ENCODE peak calls at places on chromosome 9, in five cellular contexts. O, Y, A, R and P are unnamed samples. For H3K9me3, the result is how much of the 10 kb centered on the place peaks cover.

GRCh38 chr9:127177682-127178265 is 55.3 kb upstream of the ANGPTL2 start:
- DNase-seq in R (no peak), O (no peak), Y (peak), A (no peak), P (peak)

GRCh38 chr9:116928884-116929283 is 241.8 kb downstream of the TRIM32 start:
- DNase-seq in Y (no peak), O (no peak), R (no peak), A (no peak), P (no peak)

GRCh38 chr9:21744874-21745273 is 57.6 kb upstream of the MTAP start:
- DNase-seq in A (no peak), O (no peak), R (peak), Y (no peak), P (no peak)

GRCh38 chr9:5582835-5583195 is 46.1 kb upstream of the RIC1 start:
- DNase-seq in A (no peak), Y (no peak), R (no peak), O (no peak), P (no peak)

GRCh38 chr9:96566401-96567202 is 53.0 kb downstream of the CDC14B start:
- DNase-seq in Y (peak), R (peak), O (peak), A (peak), P (peak)

GRCh38 chr9:21028476-21028875 is 3.0 kb downstream of the HACD4 start:
- DNase-seq in O (no peak), Y (no peak), R (no peak), A (no peak), P (no peak)

GRCh38 chr9:130895481-130896232 is 955 bp downstream of the QRFP start:
- DNase-seq in R (no peak), A (no peak), O (no peak), Y (no peak), P (no peak)

GRCh38 chr9:79686381-79687130 is 114.8 kb downstream of the TLE4 start:
- DNase-seq in A (no peak), R (no peak), O (no peak), Y (no peak), P (no peak)

DNA sequence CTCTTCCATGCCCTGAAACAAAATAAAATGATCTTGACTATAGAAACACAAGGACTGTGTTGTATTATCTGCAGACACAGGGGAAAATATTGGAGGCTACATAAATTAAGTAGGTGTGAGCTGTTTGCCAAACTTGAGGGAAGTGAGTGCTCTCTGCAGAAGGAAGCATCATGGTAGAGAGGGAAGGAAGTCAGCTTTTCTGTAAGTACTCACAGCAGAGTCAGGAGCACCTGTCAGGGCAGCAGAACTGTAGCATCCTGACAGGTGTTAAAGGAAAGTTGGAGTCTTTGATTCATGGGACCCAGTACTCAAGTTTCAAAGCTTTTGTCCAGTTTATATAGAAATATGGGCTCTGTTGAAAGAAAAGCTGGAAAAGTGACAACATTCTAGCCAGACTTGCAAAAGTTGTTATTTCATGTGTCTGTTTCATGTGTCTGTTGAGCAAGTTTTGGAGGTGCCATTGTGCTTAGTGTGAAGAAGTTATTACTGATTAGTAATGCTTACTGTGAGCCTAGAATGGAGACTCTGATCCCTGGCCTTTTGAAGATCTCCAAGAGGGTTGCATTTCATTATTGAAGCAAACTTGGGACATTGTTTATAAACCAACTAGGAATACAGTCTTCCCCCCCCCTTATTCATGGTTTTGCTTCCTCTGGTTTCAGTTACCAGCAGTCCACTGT is 194.7 kb downstream of the SPATA31D1 start:
- DNase-seq in Y (no peak), O (no peak), A (no peak), R (no peak), P (no peak)
- H3K9me3 ChIP-seq in Y (under half), O (under half), A (under half), R (under half), P (under half)

DNA sequence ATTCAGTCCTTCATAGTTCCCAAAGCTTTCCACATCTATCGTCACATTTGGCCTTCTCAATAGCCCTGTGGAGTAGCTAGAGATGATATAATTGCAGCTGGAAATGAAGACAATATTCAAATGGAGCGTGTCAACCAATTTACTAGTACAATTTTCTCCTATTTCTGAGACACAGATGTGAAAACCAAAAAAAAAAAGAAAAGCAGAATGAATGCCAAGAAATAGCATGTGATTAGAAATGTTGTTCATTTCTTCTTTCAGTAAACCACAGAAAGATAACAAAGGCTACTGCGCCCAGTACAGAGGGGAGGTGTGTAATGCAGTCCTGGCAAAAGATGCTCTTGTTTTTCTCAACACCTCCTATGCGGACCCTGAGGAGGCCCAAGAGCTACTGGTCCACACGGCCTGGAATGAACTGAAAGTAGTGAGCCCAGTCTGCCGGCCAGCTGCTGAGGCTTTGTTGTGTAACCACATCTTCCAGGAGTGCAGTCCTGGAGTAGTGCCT is 99.0 kb downstream of the MUSK start:
- DNase-seq in O (no peak), A (no peak), R (no peak), Y (no peak), P (no peak)
- H3K4me3 ChIP-seq in O (no peak), A (no peak), R (no peak), Y (no peak), P (no peak)

DNA sequence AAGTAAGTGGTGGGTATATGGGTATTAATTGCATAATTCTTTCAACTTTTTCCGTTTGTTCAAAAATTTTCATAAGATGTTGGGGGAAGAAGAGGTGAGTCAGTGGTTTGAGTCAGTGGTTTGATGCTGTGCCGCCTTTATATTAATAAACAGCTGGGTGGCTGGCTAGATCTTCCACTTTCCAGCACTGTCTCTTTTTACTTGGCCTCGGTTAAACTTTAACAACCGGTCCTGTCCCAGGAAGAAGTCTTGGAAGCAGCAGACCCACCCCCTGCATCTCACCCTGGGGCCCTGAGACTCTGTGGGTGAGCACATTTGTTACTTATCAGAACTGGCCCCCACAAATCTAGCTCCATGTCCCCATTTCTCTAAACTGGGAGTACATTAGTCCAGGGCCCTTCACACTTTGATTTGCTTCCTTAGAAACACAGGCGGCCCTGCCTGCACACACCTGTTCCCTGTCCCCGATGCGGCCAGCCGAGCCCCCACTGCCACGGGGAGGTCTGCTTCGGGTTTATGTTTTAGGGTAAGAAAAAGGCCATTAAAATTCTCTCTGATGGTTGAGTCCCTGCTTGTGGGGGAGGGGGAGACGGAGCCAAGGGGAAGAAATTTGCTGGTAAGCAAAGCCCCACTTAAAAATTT is 90.7 kb downstream of the PTCH1 start:
- DNase-seq in O (peak), R (no peak), Y (peak), A (peak), P (peak)
- H3K9me3 ChIP-seq in O (under half), R (under half), Y (under half), A (under half), P (under half)

GRCh38 chr9:4313144-4313543 is 13.3 kb upstream of the GLIS3 start:
- DNase-seq in Y (no peak), A (no peak), O (no peak), R (no peak), P (no peak)
- H3K4me3 ChIP-seq in Y (no peak), A (no peak), O (no peak), R (no peak), P (no peak)

GRCh38 chr9:8224381-8224791 is 424.8 kb upstream of the DMAC1 start:
- DNase-seq in R (no peak), O (no peak), Y (no peak), A (no peak), P (no peak)
- H3K9me3 ChIP-seq in R (under half), O (under half), Y (under half), A (under half), P (under half)

GRCh38 chr9:70043689-70044449 is at the start of gene MAMDC2:
- DNase-seq in O (no peak), R (no peak), A (peak), Y (peak), P (no peak)
- H3K4me3 ChIP-seq in O (no peak), R (peak), A (peak), Y (peak), P (peak)

GRCh38 chr9:11500780-11501179 is 888.0 kb upstream of the PTPRD start:
- DNase-seq in A (no peak), Y (no peak), O (no peak), R (no peak), P (no peak)
- H3K9me3 ChIP-seq in A (under half), Y (under half), O (under half), R (under half), P (under half)

DNA sequence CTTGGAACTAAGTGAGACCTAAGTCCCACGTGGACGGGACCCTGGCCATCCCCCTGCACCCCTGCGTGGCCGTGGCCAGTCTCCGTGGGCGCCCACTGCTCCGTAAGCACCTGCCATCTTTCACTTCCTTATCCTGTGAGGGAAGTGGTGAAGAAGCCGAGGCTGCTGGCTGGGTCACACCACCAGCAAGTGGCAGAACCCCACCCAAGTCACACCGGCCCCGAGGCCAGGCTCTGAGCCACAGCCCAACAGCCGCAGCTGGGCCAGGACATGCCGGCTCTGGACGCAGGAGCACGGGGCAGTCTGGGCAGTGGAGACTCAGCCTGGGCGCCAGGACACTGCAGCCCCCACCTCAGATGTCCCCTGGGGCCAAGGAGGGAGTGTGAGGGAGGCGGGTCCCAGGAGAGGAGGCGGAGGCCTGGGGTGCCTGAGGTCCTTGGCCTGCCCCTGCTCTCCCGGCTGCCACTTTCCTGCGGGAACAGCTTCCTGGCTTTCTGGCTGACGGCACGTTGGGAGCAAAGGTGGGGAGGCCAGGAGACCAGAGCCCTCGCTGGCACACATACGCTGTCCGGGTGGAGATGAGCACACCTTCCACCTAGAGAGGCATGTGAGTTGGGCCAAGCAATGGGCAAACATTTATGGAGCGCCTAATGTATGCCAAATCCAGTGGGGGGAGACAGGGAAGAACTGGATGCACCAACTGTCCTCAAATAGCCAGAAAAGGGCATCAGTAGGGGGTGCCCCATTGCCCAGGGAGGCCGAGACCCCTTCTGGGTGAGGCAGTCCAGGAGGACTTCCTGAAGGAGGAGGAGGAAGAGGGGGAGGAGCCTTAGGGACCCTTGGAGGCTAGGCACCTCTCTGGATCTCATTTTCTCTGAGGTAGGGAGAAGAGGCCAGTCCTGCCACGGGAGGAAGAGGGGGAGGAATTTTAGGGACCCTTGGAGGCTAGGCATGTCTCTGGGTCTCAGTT is 43.9 kb upstream of the EGFL7 start:
- DNase-seq in Y (no peak), R (no peak), A (peak), O (no peak), P (no peak)
- H3K4me3 ChIP-seq in Y (no peak), R (no peak), A (no peak), O (no peak), P (no peak)